ENCODE peak calls at places on chromosome 10, in four cellular contexts. One of them, this sample, is unnamed. For H3K4me1, the result is how much of the 10 kb centered on the place peaks cover.

GRCh38 chr10:89079991-89080390 is 89.4 kb downstream of the FAS start:
- DNase-seq in heart left ventricle: no peak
- DNase-seq in IMR-90: no peak
- DNase-seq in thyroid gland: no peak
- DNase-seq in this sample: no peak

GRCh38 chr10:13759167-13759566 is 172.4 kb downstream of the PRPF18 start:
- DNase-seq in heart left ventricle: no peak
- DNase-seq in IMR-90: peak
- DNase-seq in thyroid gland: no peak
- DNase-seq in this sample: no peak

GRCh38 chr10:14555806-14556205 is 218.9 kb downstream of the FAM107B start:
- DNase-seq in heart left ventricle: no peak
- DNase-seq in IMR-90: no peak
- DNase-seq in thyroid gland: no peak
- DNase-seq in this sample: no peak

GRCh38 chr10:14004536-14004935 is 326.2 kb downstream of the FRMD4A start:
- DNase-seq in heart left ventricle: no peak
- DNase-seq in IMR-90: peak
- DNase-seq in thyroid gland: no peak
- DNase-seq in this sample: no peak

GRCh38 chr10:100715445-100716385 is 29.7 kb upstream of the PAX2 start:
- DNase-seq in heart left ventricle: no peak
- DNase-seq in IMR-90: no peak
- DNase-seq in thyroid gland: no peak
- DNase-seq in this sample: no peak

GRCh38 chr10:110556993-110557601 is 10.4 kb upstream of the SMC3 start:
- DNase-seq in heart left ventricle: peak
- DNase-seq in IMR-90: peak
- DNase-seq in thyroid gland: peak
- DNase-seq in this sample: peak

GRCh38 chr10:129968937-129969527 is 5.0 kb upstream of the EBF3 start:
- DNase-seq in heart left ventricle: peak
- DNase-seq in IMR-90: peak
- DNase-seq in thyroid gland: no peak
- DNase-seq in this sample: no peak

GRCh38 chr10:88733215-88733614 is 26.6 kb upstream of the LIPN start:
- DNase-seq in heart left ventricle: no peak
- DNase-seq in IMR-90: no peak
- DNase-seq in thyroid gland: no peak
- DNase-seq in this sample: no peak

GRCh38 chr10:29804025-29804852 is 169.5 kb upstream of the SVIL start:
- DNase-seq in heart left ventricle: no peak
- DNase-seq in IMR-90: peak
- DNase-seq in thyroid gland: peak
- DNase-seq in this sample: peak

DNA sequence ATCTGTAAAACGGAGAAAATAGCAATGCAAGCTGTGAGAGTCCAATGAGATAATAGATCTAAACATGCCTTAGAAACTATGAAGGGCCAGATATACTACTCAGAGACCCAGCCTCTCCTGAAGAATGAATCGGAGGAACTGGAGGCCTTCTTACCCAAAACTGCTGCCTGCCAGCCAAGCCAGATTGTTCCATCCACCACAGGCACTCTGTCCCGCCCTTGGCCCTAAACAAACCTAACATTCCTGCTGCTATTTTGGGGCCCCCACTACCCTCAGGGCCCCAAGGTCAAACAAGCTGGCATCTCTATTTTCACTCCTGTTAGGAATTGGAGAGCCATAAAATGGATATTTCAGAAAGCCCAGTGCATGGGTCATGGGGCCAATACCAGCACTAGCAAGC is 48.0 kb upstream of the HMX3 start:
- DNase-seq in heart left ventricle: no peak
- DNase-seq in IMR-90: no peak
- DNase-seq in thyroid gland: no peak
- DNase-seq in this sample: no peak
- H3K4me1 ChIP-seq in heart left ventricle: under half
- H3K4me1 ChIP-seq in IMR-90: under half
- H3K4me1 ChIP-seq in thyroid gland: under half
- H3K4me1 ChIP-seq in this sample: under half

GRCh38 chr10:133258066-133258817 is 18.4 kb downstream of the ADAM8 start:
- DNase-seq in heart left ventricle: peak
- DNase-seq in IMR-90: no peak
- DNase-seq in thyroid gland: peak
- DNase-seq in this sample: no peak
- TF ChIP-seq POLR2A in heart left ventricle: no peak
- TF ChIP-seq POLR2A in IMR-90: no peak
- TF ChIP-seq POLR2A in thyroid gland: no peak
- TF ChIP-seq POLR2A in this sample: no peak

GRCh38 chr10:75542084-75542483 is 110.7 kb downstream of the LRMDA start:
- DNase-seq in heart left ventricle: no peak
- DNase-seq in IMR-90: no peak
- DNase-seq in thyroid gland: no peak
- DNase-seq in this sample: no peak

GRCh38 chr10:75540357-75541335 is 109.2 kb downstream of the LRMDA start:
- DNase-seq in heart left ventricle: no peak
- DNase-seq in IMR-90: no peak
- DNase-seq in thyroid gland: peak
- DNase-seq in this sample: no peak

GRCh38 chr10:75542902-75543301 is 111.5 kb downstream of the LRMDA start:
- DNase-seq in heart left ventricle: no peak
- DNase-seq in IMR-90: no peak
- DNase-seq in thyroid gland: peak
- DNase-seq in this sample: peak

GRCh38 chr10:75541411-75541810 is 110.0 kb downstream of the LRMDA start:
- DNase-seq in heart left ventricle: no peak
- DNase-seq in IMR-90: no peak
- DNase-seq in thyroid gland: no peak
- DNase-seq in this sample: no peak

DNA sequence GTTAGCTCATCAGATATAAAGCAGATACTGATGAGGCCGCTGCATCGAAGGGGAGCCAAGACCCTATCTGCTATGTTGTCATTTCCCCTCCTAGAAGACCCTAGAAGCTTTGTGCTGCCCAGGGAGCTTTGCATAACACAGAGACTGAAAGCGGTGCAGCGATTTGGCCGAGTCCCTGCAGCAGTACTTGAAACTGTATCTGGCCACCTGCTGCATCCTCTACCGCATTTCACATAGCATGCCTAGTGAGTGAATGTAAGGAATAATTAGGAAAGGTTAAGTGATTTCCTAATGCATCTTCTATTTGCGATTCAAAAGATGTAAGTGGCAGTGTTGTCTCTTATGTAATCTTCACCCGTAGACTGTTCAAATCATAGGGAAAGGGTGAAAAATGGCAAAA is 106.7 kb downstream of the LRMDA start:
- DNase-seq in heart left ventricle: no peak
- DNase-seq in IMR-90: no peak
- DNase-seq in thyroid gland: no peak
- DNase-seq in this sample: no peak
- H3K4me1 ChIP-seq in heart left ventricle: under half
- H3K4me1 ChIP-seq in IMR-90: under half
- H3K4me1 ChIP-seq in thyroid gland: under half
- H3K4me1 ChIP-seq in this sample: under half

GRCh38 chr10:72321248-72322029 is 33.3 kb downstream of the DNAJB12 start:
- DNase-seq in heart left ventricle: no peak
- DNase-seq in IMR-90: no peak
- DNase-seq in thyroid gland: no peak
- DNase-seq in this sample: peak
- TF ChIP-seq POLR2A in heart left ventricle: no peak
- TF ChIP-seq POLR2A in IMR-90: no peak
- TF ChIP-seq POLR2A in thyroid gland: no peak
- TF ChIP-seq POLR2A in this sample: no peak

GRCh38 chr10:22321831-22322662 is 1.1 kb downstream of the BMI1 start:
- DNase-seq in heart left ventricle: peak
- DNase-seq in IMR-90: no peak
- DNase-seq in thyroid gland: peak
- DNase-seq in this sample: peak

GRCh38 chr10:22322663-22323160 is 1.8 kb downstream of the BMI1 start:
- DNase-seq in heart left ventricle: no peak
- DNase-seq in IMR-90: no peak
- DNase-seq in thyroid gland: no peak
- DNase-seq in this sample: no peak

GRCh38 chr10:22320591-22321155 is at the start of gene BMI1:
- DNase-seq in heart left ventricle: peak
- DNase-seq in IMR-90: peak
- DNase-seq in thyroid gland: peak
- DNase-seq in this sample: peak

GRCh38 chr10:22319559-22320558 is 1.0 kb upstream of the BMI1 start:
- DNase-seq in heart left ventricle: no peak
- DNase-seq in IMR-90: no peak
- DNase-seq in thyroid gland: no peak
- DNase-seq in this sample: no peak

DNA sequence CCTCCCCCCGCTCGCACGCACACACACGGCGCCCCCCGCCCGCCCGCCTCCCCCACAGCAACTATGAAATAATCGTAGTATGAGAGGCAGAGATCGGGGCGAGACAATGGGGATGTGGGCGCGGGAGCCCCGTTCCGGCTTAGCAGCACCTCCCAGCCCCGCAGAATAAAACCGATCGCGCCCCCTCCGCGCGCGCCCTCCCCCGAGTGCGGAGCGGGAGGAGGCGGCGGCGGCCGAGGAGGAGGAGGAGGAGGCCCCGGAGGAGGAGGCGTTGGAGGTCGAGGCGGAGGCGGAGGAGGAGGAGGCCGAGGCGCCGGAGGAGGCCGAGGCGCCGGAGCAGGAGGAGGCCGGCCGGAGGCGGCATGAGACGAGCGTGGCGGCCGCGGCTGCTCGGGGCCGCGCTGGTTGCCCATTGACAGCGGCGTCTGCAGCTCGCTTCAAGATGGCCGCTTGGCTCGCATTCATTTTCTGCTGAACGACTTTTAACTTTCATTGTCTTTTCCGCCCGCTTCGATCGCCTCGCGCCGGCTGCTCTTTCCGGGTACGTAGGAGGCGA is 335 bp downstream of the BMI1 start:
- DNase-seq in heart left ventricle: peak
- DNase-seq in IMR-90: peak
- DNase-seq in thyroid gland: peak
- DNase-seq in this sample: peak
- H3K4me1 ChIP-seq in heart left ventricle: under half
- H3K4me1 ChIP-seq in IMR-90: under half
- H3K4me1 ChIP-seq in thyroid gland: under half
- H3K4me1 ChIP-seq in this sample: half or more

GRCh38 chr10:79067241-79068202 is 1.2 kb upstream of the ZMIZ1 start:
- DNase-seq in heart left ventricle: peak
- DNase-seq in IMR-90: peak
- DNase-seq in thyroid gland: peak
- DNase-seq in this sample: peak
- TF ChIP-seq POLR2A in heart left ventricle: no peak
- TF ChIP-seq POLR2A in IMR-90: no peak
- TF ChIP-seq POLR2A in thyroid gland: peak
- TF ChIP-seq POLR2A in this sample: peak

This sample was measured in adrenal gland.